ENCODE peak calls at places on chromosome 3, in ten cellular contexts. One of them, this sample, is unnamed.

GRCh38 chr3:46065751-46066256 is 38.5 kb upstream of the XCR1 start:
- DNase-seq in activated CD8-positive, alpha-beta T cell treated with anti-CD3 and anti-CD28 coated beads for 36 hours: no peak
- DNase-seq in HTR-8/SVneo: no peak
- DNase-seq in T follicular helper cell: no peak
- DNase-seq in nephron progenitor cell: no peak
- DNase-seq in B cell: no peak
- DNase-seq in KBM-7: no peak
- DNase-seq in GM23248: no peak
- DNase-seq in activated naive CD8-positive, alpha-beta T cell treated with anti-CD3 and anti-CD28 coated beads for 36 hours: no peak
- DNase-seq in naive thymus-derived CD8-positive, alpha-beta T cell: no peak
- DNase-seq in this sample: no peak

GRCh38 chr3:127790580-127791183 is 31.6 kb downstream of the MGLL start:
- DNase-seq in activated CD8-positive, alpha-beta T cell treated with anti-CD3 and anti-CD28 coated beads for 36 hours: no peak
- DNase-seq in HTR-8/SVneo: no peak
- DNase-seq in T follicular helper cell: no peak
- DNase-seq in nephron progenitor cell: no peak
- DNase-seq in B cell: no peak
- DNase-seq in KBM-7: no peak
- DNase-seq in GM23248: no peak
- DNase-seq in activated naive CD8-positive, alpha-beta T cell treated with anti-CD3 and anti-CD28 coated beads for 36 hours: no peak
- DNase-seq in naive thymus-derived CD8-positive, alpha-beta T cell: no peak
- DNase-seq in this sample: no peak

GRCh38 chr3:62876064-62876463 is 848 bp upstream of the CADPS start:
- DNase-seq in activated CD8-positive, alpha-beta T cell treated with anti-CD3 and anti-CD28 coated beads for 36 hours: peak
- DNase-seq in HTR-8/SVneo: no peak
- DNase-seq in T follicular helper cell: no peak
- DNase-seq in nephron progenitor cell: peak
- DNase-seq in B cell: no peak
- DNase-seq in KBM-7: peak
- DNase-seq in GM23248: peak
- DNase-seq in activated naive CD8-positive, alpha-beta T cell treated with anti-CD3 and anti-CD28 coated beads for 36 hours: peak
- DNase-seq in naive thymus-derived CD8-positive, alpha-beta T cell: no peak
- DNase-seq in this sample: peak

GRCh38 chr3:94004301-94004910 is 24.0 kb downstream of the STX19 start:
- DNase-seq in activated CD8-positive, alpha-beta T cell treated with anti-CD3 and anti-CD28 coated beads for 36 hours: no peak
- DNase-seq in HTR-8/SVneo: peak
- DNase-seq in T follicular helper cell: no peak
- DNase-seq in nephron progenitor cell: no peak
- DNase-seq in B cell: peak
- DNase-seq in KBM-7: peak
- DNase-seq in GM23248: peak
- DNase-seq in activated naive CD8-positive, alpha-beta T cell treated with anti-CD3 and anti-CD28 coated beads for 36 hours: no peak
- DNase-seq in naive thymus-derived CD8-positive, alpha-beta T cell: peak
- DNase-seq in this sample: peak

GRCh38 chr3:133827136-133827535 is 21.5 kb downstream of the SRPRB start:
- DNase-seq in activated CD8-positive, alpha-beta T cell treated with anti-CD3 and anti-CD28 coated beads for 36 hours: no peak
- DNase-seq in HTR-8/SVneo: no peak
- DNase-seq in T follicular helper cell: no peak
- DNase-seq in nephron progenitor cell: no peak
- DNase-seq in B cell: no peak
- DNase-seq in KBM-7: no peak
- DNase-seq in GM23248: no peak
- DNase-seq in activated naive CD8-positive, alpha-beta T cell treated with anti-CD3 and anti-CD28 coated beads for 36 hours: no peak
- DNase-seq in naive thymus-derived CD8-positive, alpha-beta T cell: no peak
- DNase-seq in this sample: no peak

GRCh38 chr3:132593241-132593949 is 3.7 kb upstream of the ACKR4 start:
- DNase-seq in activated CD8-positive, alpha-beta T cell treated with anti-CD3 and anti-CD28 coated beads for 36 hours: no peak
- DNase-seq in HTR-8/SVneo: no peak
- DNase-seq in T follicular helper cell: no peak
- DNase-seq in nephron progenitor cell: no peak
- DNase-seq in B cell: no peak
- DNase-seq in KBM-7: no peak
- DNase-seq in GM23248: peak
- DNase-seq in activated naive CD8-positive, alpha-beta T cell treated with anti-CD3 and anti-CD28 coated beads for 36 hours: no peak
- DNase-seq in naive thymus-derived CD8-positive, alpha-beta T cell: no peak
- DNase-seq in this sample: peak

GRCh38 chr3:177015881-177016280 is 181.4 kb downstream of the TBL1XR1 start:
- DNase-seq in activated CD8-positive, alpha-beta T cell treated with anti-CD3 and anti-CD28 coated beads for 36 hours: no peak
- DNase-seq in HTR-8/SVneo: no peak
- DNase-seq in T follicular helper cell: no peak
- DNase-seq in nephron progenitor cell: no peak
- DNase-seq in B cell: no peak
- DNase-seq in KBM-7: no peak
- DNase-seq in GM23248: no peak
- DNase-seq in activated naive CD8-positive, alpha-beta T cell treated with anti-CD3 and anti-CD28 coated beads for 36 hours: no peak
- DNase-seq in naive thymus-derived CD8-positive, alpha-beta T cell: no peak
- DNase-seq in this sample: no peak

GRCh38 chr3:171315919-171316318 is 144.3 kb downstream of the TNIK start:
- DNase-seq in activated CD8-positive, alpha-beta T cell treated with anti-CD3 and anti-CD28 coated beads for 36 hours: no peak
- DNase-seq in HTR-8/SVneo: no peak
- DNase-seq in T follicular helper cell: no peak
- DNase-seq in nephron progenitor cell: no peak
- DNase-seq in B cell: no peak
- DNase-seq in KBM-7: no peak
- DNase-seq in GM23248: no peak
- DNase-seq in activated naive CD8-positive, alpha-beta T cell treated with anti-CD3 and anti-CD28 coated beads for 36 hours: no peak
- DNase-seq in naive thymus-derived CD8-positive, alpha-beta T cell: no peak
- DNase-seq in this sample: no peak

GRCh38 chr3:13145826-13146642 is 72.8 kb upstream of the IQSEC1 start:
- DNase-seq in activated CD8-positive, alpha-beta T cell treated with anti-CD3 and anti-CD28 coated beads for 36 hours: no peak
- DNase-seq in HTR-8/SVneo: no peak
- DNase-seq in T follicular helper cell: no peak
- DNase-seq in nephron progenitor cell: no peak
- DNase-seq in B cell: no peak
- DNase-seq in KBM-7: no peak
- DNase-seq in GM23248: no peak
- DNase-seq in activated naive CD8-positive, alpha-beta T cell treated with anti-CD3 and anti-CD28 coated beads for 36 hours: no peak
- DNase-seq in naive thymus-derived CD8-positive, alpha-beta T cell: no peak
- DNase-seq in this sample: no peak

GRCh38 chr3:129888739-129889138 is 4.8 kb downstream of the TMCC1 start:
- DNase-seq in activated CD8-positive, alpha-beta T cell treated with anti-CD3 and anti-CD28 coated beads for 36 hours: no peak
- DNase-seq in HTR-8/SVneo: peak
- DNase-seq in T follicular helper cell: no peak
- DNase-seq in nephron progenitor cell: no peak
- DNase-seq in B cell: no peak
- DNase-seq in KBM-7: no peak
- DNase-seq in GM23248: peak
- DNase-seq in activated naive CD8-positive, alpha-beta T cell treated with anti-CD3 and anti-CD28 coated beads for 36 hours: no peak
- DNase-seq in naive thymus-derived CD8-positive, alpha-beta T cell: no peak
- DNase-seq in this sample: peak

GRCh38 chr3:87426916-87427315 is 150.5 kb upstream of the POU1F1 start:
- DNase-seq in activated CD8-positive, alpha-beta T cell treated with anti-CD3 and anti-CD28 coated beads for 36 hours: no peak
- DNase-seq in HTR-8/SVneo: no peak
- DNase-seq in T follicular helper cell: no peak
- DNase-seq in nephron progenitor cell: no peak
- DNase-seq in B cell: no peak
- DNase-seq in KBM-7: no peak
- DNase-seq in GM23248: peak
- DNase-seq in activated naive CD8-positive, alpha-beta T cell treated with anti-CD3 and anti-CD28 coated beads for 36 hours: no peak
- DNase-seq in naive thymus-derived CD8-positive, alpha-beta T cell: no peak
- DNase-seq in this sample: no peak

GRCh38 chr3:61985020-61985419 is 388.3 kb downstream of the FEZF2 start:
- DNase-seq in activated CD8-positive, alpha-beta T cell treated with anti-CD3 and anti-CD28 coated beads for 36 hours: no peak
- DNase-seq in HTR-8/SVneo: peak
- DNase-seq in T follicular helper cell: no peak
- DNase-seq in nephron progenitor cell: no peak
- DNase-seq in B cell: no peak
- DNase-seq in KBM-7: peak
- DNase-seq in GM23248: peak
- DNase-seq in activated naive CD8-positive, alpha-beta T cell treated with anti-CD3 and anti-CD28 coated beads for 36 hours: no peak
- DNase-seq in naive thymus-derived CD8-positive, alpha-beta T cell: no peak
- DNase-seq in this sample: peak

GRCh38 chr3:181549266-181549665 is 162.5 kb upstream of the SOX2 start:
- DNase-seq in activated CD8-positive, alpha-beta T cell treated with anti-CD3 and anti-CD28 coated beads for 36 hours: no peak
- DNase-seq in HTR-8/SVneo: no peak
- DNase-seq in T follicular helper cell: no peak
- DNase-seq in nephron progenitor cell: no peak
- DNase-seq in B cell: no peak
- DNase-seq in KBM-7: no peak
- DNase-seq in GM23248: no peak
- DNase-seq in activated naive CD8-positive, alpha-beta T cell treated with anti-CD3 and anti-CD28 coated beads for 36 hours: no peak
- DNase-seq in naive thymus-derived CD8-positive, alpha-beta T cell: no peak
- DNase-seq in this sample: no peak

GRCh38 chr3:50370594-50370993 is 11.3 kb upstream of the TMEM115 start:
- DNase-seq in activated CD8-positive, alpha-beta T cell treated with anti-CD3 and anti-CD28 coated beads for 36 hours: no peak
- DNase-seq in HTR-8/SVneo: no peak
- DNase-seq in T follicular helper cell: no peak
- DNase-seq in nephron progenitor cell: no peak
- DNase-seq in B cell: no peak
- DNase-seq in KBM-7: peak
- DNase-seq in GM23248: peak
- DNase-seq in activated naive CD8-positive, alpha-beta T cell treated with anti-CD3 and anti-CD28 coated beads for 36 hours: no peak
- DNase-seq in naive thymus-derived CD8-positive, alpha-beta T cell: no peak
- DNase-seq in this sample: peak

GRCh38 chr3:33914731-33915389 is 116.4 kb downstream of the PDCD6IP start:
- DNase-seq in activated CD8-positive, alpha-beta T cell treated with anti-CD3 and anti-CD28 coated beads for 36 hours: no peak
- DNase-seq in HTR-8/SVneo: no peak
- DNase-seq in T follicular helper cell: no peak
- DNase-seq in nephron progenitor cell: peak
- DNase-seq in B cell: no peak
- DNase-seq in KBM-7: no peak
- DNase-seq in GM23248: peak
- DNase-seq in activated naive CD8-positive, alpha-beta T cell treated with anti-CD3 and anti-CD28 coated beads for 36 hours: no peak
- DNase-seq in naive thymus-derived CD8-positive, alpha-beta T cell: no peak
- DNase-seq in this sample: no peak

GRCh38 chr3:157261000-157261399 is 101.1 kb upstream of the CCNL1 start:
- DNase-seq in activated CD8-positive, alpha-beta T cell treated with anti-CD3 and anti-CD28 coated beads for 36 hours: no peak
- DNase-seq in HTR-8/SVneo: no peak
- DNase-seq in T follicular helper cell: no peak
- DNase-seq in nephron progenitor cell: no peak
- DNase-seq in B cell: no peak
- DNase-seq in KBM-7: no peak
- DNase-seq in GM23248: peak
- DNase-seq in activated naive CD8-positive, alpha-beta T cell treated with anti-CD3 and anti-CD28 coated beads for 36 hours: no peak
- DNase-seq in naive thymus-derived CD8-positive, alpha-beta T cell: no peak
- DNase-seq in this sample: no peak

GRCh38 chr3:52983336-52983807 is 62.5 kb downstream of the SFMBT1 start:
- DNase-seq in activated CD8-positive, alpha-beta T cell treated with anti-CD3 and anti-CD28 coated beads for 36 hours: peak
- DNase-seq in HTR-8/SVneo: no peak
- DNase-seq in T follicular helper cell: peak
- DNase-seq in nephron progenitor cell: no peak
- DNase-seq in B cell: peak
- DNase-seq in KBM-7: peak
- DNase-seq in GM23248: no peak
- DNase-seq in activated naive CD8-positive, alpha-beta T cell treated with anti-CD3 and anti-CD28 coated beads for 36 hours: peak
- DNase-seq in naive thymus-derived CD8-positive, alpha-beta T cell: peak
- DNase-seq in this sample: no peak

GRCh38 chr3:8840556-8840955 is 71.1 kb upstream of the OXTR start:
- DNase-seq in activated CD8-positive, alpha-beta T cell treated with anti-CD3 and anti-CD28 coated beads for 36 hours: no peak
- DNase-seq in HTR-8/SVneo: peak
- DNase-seq in T follicular helper cell: no peak
- DNase-seq in nephron progenitor cell: no peak
- DNase-seq in B cell: no peak
- DNase-seq in KBM-7: no peak
- DNase-seq in GM23248: no peak
- DNase-seq in activated naive CD8-positive, alpha-beta T cell treated with anti-CD3 and anti-CD28 coated beads for 36 hours: no peak
- DNase-seq in naive thymus-derived CD8-positive, alpha-beta T cell: no peak
- DNase-seq in this sample: peak

GRCh38 chr3:197023998-197024651 is 5.5 kb downstream of the MELTF start:
- DNase-seq in activated CD8-positive, alpha-beta T cell treated with anti-CD3 and anti-CD28 coated beads for 36 hours: no peak
- DNase-seq in HTR-8/SVneo: no peak
- DNase-seq in T follicular helper cell: no peak
- DNase-seq in nephron progenitor cell: no peak
- DNase-seq in B cell: peak
- DNase-seq in KBM-7: no peak
- DNase-seq in GM23248: peak
- DNase-seq in activated naive CD8-positive, alpha-beta T cell treated with anti-CD3 and anti-CD28 coated beads for 36 hours: no peak
- DNase-seq in naive thymus-derived CD8-positive, alpha-beta T cell: no peak
- DNase-seq in this sample: no peak

GRCh38 chr3:54660599-54661210 is 267.2 kb downstream of the LRTM1 start:
- DNase-seq in activated CD8-positive, alpha-beta T cell treated with anti-CD3 and anti-CD28 coated beads for 36 hours: no peak
- DNase-seq in HTR-8/SVneo: no peak
- DNase-seq in T follicular helper cell: no peak
- DNase-seq in nephron progenitor cell: no peak
- DNase-seq in B cell: no peak
- DNase-seq in KBM-7: no peak
- DNase-seq in GM23248: peak
- DNase-seq in activated naive CD8-positive, alpha-beta T cell treated with anti-CD3 and anti-CD28 coated beads for 36 hours: no peak
- DNase-seq in naive thymus-derived CD8-positive, alpha-beta T cell: no peak
- DNase-seq in this sample: no peak

GRCh38 chr3:101319531-101319930 is 844 bp downstream of the IMPG2 start:
- DNase-seq in activated CD8-positive, alpha-beta T cell treated with anti-CD3 and anti-CD28 coated beads for 36 hours: no peak
- DNase-seq in HTR-8/SVneo: no peak
- DNase-seq in T follicular helper cell: no peak
- DNase-seq in nephron progenitor cell: no peak
- DNase-seq in B cell: no peak
- DNase-seq in KBM-7: no peak
- DNase-seq in GM23248: no peak
- DNase-seq in activated naive CD8-positive, alpha-beta T cell treated with anti-CD3 and anti-CD28 coated beads for 36 hours: no peak
- DNase-seq in naive thymus-derived CD8-positive, alpha-beta T cell: no peak
- DNase-seq in this sample: no peak

GRCh38 chr3:100561459-100562158 is 47.8 kb upstream of the ADGRG7 start:
- DNase-seq in activated CD8-positive, alpha-beta T cell treated with anti-CD3 and anti-CD28 coated beads for 36 hours: no peak
- DNase-seq in HTR-8/SVneo: no peak
- DNase-seq in T follicular helper cell: no peak
- DNase-seq in nephron progenitor cell: no peak
- DNase-seq in B cell: no peak
- DNase-seq in KBM-7: no peak
- DNase-seq in GM23248: peak
- DNase-seq in activated naive CD8-positive, alpha-beta T cell treated with anti-CD3 and anti-CD28 coated beads for 36 hours: no peak
- DNase-seq in naive thymus-derived CD8-positive, alpha-beta T cell: no peak
- DNase-seq in this sample: peak

GRCh38 chr3:140081836-140082331 is 146.9 kb downstream of the CLSTN2 start:
- DNase-seq in activated CD8-positive, alpha-beta T cell treated with anti-CD3 and anti-CD28 coated beads for 36 hours: no peak
- DNase-seq in HTR-8/SVneo: no peak
- DNase-seq in T follicular helper cell: no peak
- DNase-seq in nephron progenitor cell: no peak
- DNase-seq in B cell: no peak
- DNase-seq in KBM-7: no peak
- DNase-seq in GM23248: no peak
- DNase-seq in activated naive CD8-positive, alpha-beta T cell treated with anti-CD3 and anti-CD28 coated beads for 36 hours: no peak
- DNase-seq in naive thymus-derived CD8-positive, alpha-beta T cell: no peak
- DNase-seq in this sample: no peak

GRCh38 chr3:179151474-179151873 is 3.3 kb downstream of the PIK3CA start:
- DNase-seq in activated CD8-positive, alpha-beta T cell treated with anti-CD3 and anti-CD28 coated beads for 36 hours: no peak
- DNase-seq in HTR-8/SVneo: no peak
- DNase-seq in T follicular helper cell: no peak
- DNase-seq in nephron progenitor cell: no peak
- DNase-seq in B cell: no peak
- DNase-seq in KBM-7: peak
- DNase-seq in GM23248: no peak
- DNase-seq in activated naive CD8-positive, alpha-beta T cell treated with anti-CD3 and anti-CD28 coated beads for 36 hours: no peak
- DNase-seq in naive thymus-derived CD8-positive, alpha-beta T cell: no peak
- DNase-seq in this sample: no peak

GRCh38 chr3:181694805-181695660 is 16.7 kb upstream of the SOX2 start:
- DNase-seq in activated CD8-positive, alpha-beta T cell treated with anti-CD3 and anti-CD28 coated beads for 36 hours: no peak
- DNase-seq in HTR-8/SVneo: no peak
- DNase-seq in T follicular helper cell: no peak
- DNase-seq in nephron progenitor cell: peak
- DNase-seq in B cell: no peak
- DNase-seq in KBM-7: no peak
- DNase-seq in GM23248: peak
- DNase-seq in activated naive CD8-positive, alpha-beta T cell treated with anti-CD3 and anti-CD28 coated beads for 36 hours: no peak
- DNase-seq in naive thymus-derived CD8-positive, alpha-beta T cell: no peak
- DNase-seq in this sample: no peak

GRCh38 chr3:155241559-155241958 is 51.9 kb downstream of the STRIT1 start:
- DNase-seq in activated CD8-positive, alpha-beta T cell treated with anti-CD3 and anti-CD28 coated beads for 36 hours: no peak
- DNase-seq in HTR-8/SVneo: no peak
- DNase-seq in T follicular helper cell: no peak
- DNase-seq in nephron progenitor cell: no peak
- DNase-seq in B cell: no peak
- DNase-seq in KBM-7: no peak
- DNase-seq in GM23248: peak
- DNase-seq in activated naive CD8-positive, alpha-beta T cell treated with anti-CD3 and anti-CD28 coated beads for 36 hours: no peak
- DNase-seq in naive thymus-derived CD8-positive, alpha-beta T cell: no peak
- DNase-seq in this sample: peak

GRCh38 chr3:40464339-40465110 is 7.4 kb downstream of the RPL14 start:
- DNase-seq in activated CD8-positive, alpha-beta T cell treated with anti-CD3 and anti-CD28 coated beads for 36 hours: peak
- DNase-seq in HTR-8/SVneo: no peak
- DNase-seq in T follicular helper cell: no peak
- DNase-seq in nephron progenitor cell: no peak
- DNase-seq in B cell: no peak
- DNase-seq in KBM-7: no peak
- DNase-seq in GM23248: no peak
- DNase-seq in activated naive CD8-positive, alpha-beta T cell treated with anti-CD3 and anti-CD28 coated beads for 36 hours: no peak
- DNase-seq in naive thymus-derived CD8-positive, alpha-beta T cell: peak
- DNase-seq in this sample: no peak

GRCh38 chr3:73945553-73945952 is 320.8 kb upstream of the PDZRN3 start:
- DNase-seq in activated CD8-positive, alpha-beta T cell treated with anti-CD3 and anti-CD28 coated beads for 36 hours: no peak
- DNase-seq in HTR-8/SVneo: no peak
- DNase-seq in T follicular helper cell: no peak
- DNase-seq in nephron progenitor cell: no peak
- DNase-seq in B cell: no peak
- DNase-seq in KBM-7: no peak
- DNase-seq in GM23248: no peak
- DNase-seq in activated naive CD8-positive, alpha-beta T cell treated with anti-CD3 and anti-CD28 coated beads for 36 hours: no peak
- DNase-seq in naive thymus-derived CD8-positive, alpha-beta T cell: no peak
- DNase-seq in this sample: no peak

This sample was measured in IMR-90.